ENCODE peak calls at places on chromosomes 4 and X, in nine cellular contexts. One of them, this sample, is unnamed.

GRCh38 chrX:31497086-31497485 is 425.2 kb upstream of the FTHL17 start:
- DNase-seq in activated T-cell treated with anti-CD3 and anti-CD28 coated beads for 1 hour: no peak
- DNase-seq in smooth muscle cell of the brain vasculature: no peak
- DNase-seq in GM10248: no peak
- DNase-seq in GM18507: no peak
- DNase-seq in stimulated activated CD4-positive, alpha-beta T cell treated with anti-CD3 and anti-CD28 coated beads, Interleukin-2, amount 100 ng/mL, for 24 hours: no peak
- DNase-seq in GM12891: no peak
- DNase-seq in NCI-H510A: no peak
- DNase-seq in effector memory CD8-positive, alpha-beta T cell: no peak
- DNase-seq in this sample: no peak

GRCh38 chrX:38516196-38516595 is 45.1 kb upstream of the TSPAN7 start:
- DNase-seq in effector memory CD8-positive, alpha-beta T cell: no peak
- DNase-seq in smooth muscle cell of the brain vasculature: no peak
- DNase-seq in GM10248: no peak
- DNase-seq in GM12891: no peak
- DNase-seq in activated T-cell treated with anti-CD3 and anti-CD28 coated beads for 1 hour: no peak
- DNase-seq in GM18507: no peak
- DNase-seq in stimulated activated CD4-positive, alpha-beta T cell treated with anti-CD3 and anti-CD28 coated beads, Interleukin-2, amount 100 ng/mL, for 24 hours: no peak
- DNase-seq in NCI-H510A: no peak
- DNase-seq in this sample: no peak

GRCh38 chrX:35699642-35700041 is 98.5 kb upstream of the MAGEB16 start:
- DNase-seq in GM10248: no peak
- DNase-seq in GM18507: no peak
- DNase-seq in NCI-H510A: no peak
- DNase-seq in stimulated activated CD4-positive, alpha-beta T cell treated with anti-CD3 and anti-CD28 coated beads, Interleukin-2, amount 100 ng/mL, for 24 hours: no peak
- DNase-seq in activated T-cell treated with anti-CD3 and anti-CD28 coated beads for 1 hour: no peak
- DNase-seq in GM12891: no peak
- DNase-seq in effector memory CD8-positive, alpha-beta T cell: no peak
- DNase-seq in smooth muscle cell of the brain vasculature: no peak
- DNase-seq in this sample: no peak

GRCh38 chrX:77785746-77786548 is at the start of gene ATRX:
- DNase-seq in NCI-H510A: peak; percentile 70
- DNase-seq in GM12891: peak; percentile 48
- DNase-seq in effector memory CD8-positive, alpha-beta T cell: peak; percentile 65
- DNase-seq in GM18507: peak; percentile 65
- DNase-seq in GM10248: peak; percentile 81
- DNase-seq in stimulated activated CD4-positive, alpha-beta T cell treated with anti-CD3 and anti-CD28 coated beads, Interleukin-2, amount 100 ng/mL, for 24 hours: peak; percentile 75
- DNase-seq in smooth muscle cell of the brain vasculature: peak; percentile 43
- DNase-seq in activated T-cell treated with anti-CD3 and anti-CD28 coated beads for 1 hour: peak; percentile 51
- DNase-seq in this sample: peak; percentile 83

GRCh38 chrX:96994088-96994487 is 110.4 kb downstream of the RPA4 start:
- DNase-seq in activated T-cell treated with anti-CD3 and anti-CD28 coated beads for 1 hour: no peak
- DNase-seq in GM18507: no peak
- DNase-seq in NCI-H510A: no peak
- DNase-seq in GM12891: no peak
- DNase-seq in effector memory CD8-positive, alpha-beta T cell: no peak
- DNase-seq in GM10248: no peak
- DNase-seq in smooth muscle cell of the brain vasculature: no peak
- DNase-seq in stimulated activated CD4-positive, alpha-beta T cell treated with anti-CD3 and anti-CD28 coated beads, Interleukin-2, amount 100 ng/mL, for 24 hours: no peak
- DNase-seq in this sample: no peak

GRCh38 chrX:1946974-1947373 is 332.1 kb downstream of the ASMT start:
- DNase-seq in NCI-H510A: no peak
- DNase-seq in activated T-cell treated with anti-CD3 and anti-CD28 coated beads for 1 hour: no peak
- DNase-seq in stimulated activated CD4-positive, alpha-beta T cell treated with anti-CD3 and anti-CD28 coated beads, Interleukin-2, amount 100 ng/mL, for 24 hours: no peak
- DNase-seq in effector memory CD8-positive, alpha-beta T cell: no peak
- DNase-seq in GM10248: no peak
- DNase-seq in GM12891: no peak
- DNase-seq in smooth muscle cell of the brain vasculature: no peak
- DNase-seq in GM18507: no peak
- DNase-seq in this sample: no peak

GRCh38 chrX:48715876-48716502 is 19.5 kb downstream of the SUV39H1 start:
- DNase-seq in GM12891: no peak
- DNase-seq in GM18507: no peak
- DNase-seq in activated T-cell treated with anti-CD3 and anti-CD28 coated beads for 1 hour: no peak
- DNase-seq in stimulated activated CD4-positive, alpha-beta T cell treated with anti-CD3 and anti-CD28 coated beads, Interleukin-2, amount 100 ng/mL, for 24 hours: no peak
- DNase-seq in effector memory CD8-positive, alpha-beta T cell: no peak
- DNase-seq in GM10248: no peak
- DNase-seq in smooth muscle cell of the brain vasculature: no peak
- DNase-seq in NCI-H510A: no peak
- DNase-seq in this sample: no peak

GRCh38 chrX:107483976-107484726 is 34.7 kb downstream of the FRMPD3 start:
- DNase-seq in stimulated activated CD4-positive, alpha-beta T cell treated with anti-CD3 and anti-CD28 coated beads, Interleukin-2, amount 100 ng/mL, for 24 hours: no peak
- DNase-seq in effector memory CD8-positive, alpha-beta T cell: no peak
- DNase-seq in activated T-cell treated with anti-CD3 and anti-CD28 coated beads for 1 hour: no peak
- DNase-seq in GM12891: no peak
- DNase-seq in GM10248: no peak
- DNase-seq in GM18507: no peak
- DNase-seq in NCI-H510A: peak; percentile 10
- DNase-seq in smooth muscle cell of the brain vasculature: no peak
- DNase-seq in this sample: no peak

GRCh38 chrX:29659911-29660310 is 555.5 kb upstream of the MAGEB2 start:
- DNase-seq in NCI-H510A: no peak
- DNase-seq in stimulated activated CD4-positive, alpha-beta T cell treated with anti-CD3 and anti-CD28 coated beads, Interleukin-2, amount 100 ng/mL, for 24 hours: no peak
- DNase-seq in smooth muscle cell of the brain vasculature: no peak
- DNase-seq in GM12891: no peak
- DNase-seq in GM10248: no peak
- DNase-seq in activated T-cell treated with anti-CD3 and anti-CD28 coated beads for 1 hour: no peak
- DNase-seq in effector memory CD8-positive, alpha-beta T cell: no peak
- DNase-seq in GM18507: no peak
- DNase-seq in this sample: no peak

GRCh38 chrX:84168574-84168973 is 19.4 kb downstream of the RPS6KA6 start:
- DNase-seq in NCI-H510A: no peak
- DNase-seq in GM18507: no peak
- DNase-seq in effector memory CD8-positive, alpha-beta T cell: no peak
- DNase-seq in smooth muscle cell of the brain vasculature: no peak
- DNase-seq in GM10248: no peak
- DNase-seq in GM12891: no peak
- DNase-seq in activated T-cell treated with anti-CD3 and anti-CD28 coated beads for 1 hour: no peak
- DNase-seq in stimulated activated CD4-positive, alpha-beta T cell treated with anti-CD3 and anti-CD28 coated beads, Interleukin-2, amount 100 ng/mL, for 24 hours: no peak
- DNase-seq in this sample: no peak

GRCh38 chr4:140260227-140260626 is 106.2 kb upstream of the MAML3 start:
- DNase-seq in GM12891: no peak
- DNase-seq in smooth muscle cell of the brain vasculature: no peak
- DNase-seq in GM10248: no peak
- DNase-seq in GM18507: no peak
- DNase-seq in activated T-cell treated with anti-CD3 and anti-CD28 coated beads for 1 hour: no peak
- DNase-seq in stimulated activated CD4-positive, alpha-beta T cell treated with anti-CD3 and anti-CD28 coated beads, Interleukin-2, amount 100 ng/mL, for 24 hours: no peak
- DNase-seq in NCI-H510A: no peak
- DNase-seq in effector memory CD8-positive, alpha-beta T cell: no peak
- DNase-seq in this sample: no peak

GRCh38 chr4:18844726-18845125 is 823.2 kb upstream of the LCORL start:
- DNase-seq in GM18507: no peak
- DNase-seq in smooth muscle cell of the brain vasculature: no peak
- DNase-seq in GM10248: no peak
- DNase-seq in activated T-cell treated with anti-CD3 and anti-CD28 coated beads for 1 hour: no peak
- DNase-seq in stimulated activated CD4-positive, alpha-beta T cell treated with anti-CD3 and anti-CD28 coated beads, Interleukin-2, amount 100 ng/mL, for 24 hours: no peak
- DNase-seq in GM12891: no peak
- DNase-seq in effector memory CD8-positive, alpha-beta T cell: no peak
- DNase-seq in NCI-H510A: no peak
- DNase-seq in this sample: no peak

GRCh38 chr4:13483142-13484044 is 747 bp downstream of the RAB28 start:
- DNase-seq in activated T-cell treated with anti-CD3 and anti-CD28 coated beads for 1 hour: peak; percentile 3
- DNase-seq in effector memory CD8-positive, alpha-beta T cell: no peak
- DNase-seq in stimulated activated CD4-positive, alpha-beta T cell treated with anti-CD3 and anti-CD28 coated beads, Interleukin-2, amount 100 ng/mL, for 24 hours: peak; percentile 41
- DNase-seq in GM12891: peak; percentile 9
- DNase-seq in GM18507: no peak
- DNase-seq in smooth muscle cell of the brain vasculature: peak; percentile 35
- DNase-seq in GM10248: peak; percentile 18
- DNase-seq in NCI-H510A: peak; percentile 4
- DNase-seq in this sample: no peak

GRCh38 chrX:48711929-48712505 is 15.5 kb downstream of the SUV39H1 start:
- DNase-seq in stimulated activated CD4-positive, alpha-beta T cell treated with anti-CD3 and anti-CD28 coated beads, Interleukin-2, amount 100 ng/mL, for 24 hours: no peak
- DNase-seq in effector memory CD8-positive, alpha-beta T cell: no peak
- DNase-seq in GM12891: no peak
- DNase-seq in NCI-H510A: no peak
- DNase-seq in GM18507: no peak
- DNase-seq in smooth muscle cell of the brain vasculature: no peak
- DNase-seq in GM10248: no peak
- DNase-seq in activated T-cell treated with anti-CD3 and anti-CD28 coated beads for 1 hour: no peak
- DNase-seq in this sample: no peak

GRCh38 chr4:56723201-56723605 is 42.1 kb upstream of the HOPX start:
- DNase-seq in smooth muscle cell of the brain vasculature: no peak
- DNase-seq in GM18507: no peak
- DNase-seq in stimulated activated CD4-positive, alpha-beta T cell treated with anti-CD3 and anti-CD28 coated beads, Interleukin-2, amount 100 ng/mL, for 24 hours: peak; percentile 37
- DNase-seq in GM10248: no peak
- DNase-seq in activated T-cell treated with anti-CD3 and anti-CD28 coated beads for 1 hour: no peak
- DNase-seq in effector memory CD8-positive, alpha-beta T cell: no peak
- DNase-seq in GM12891: no peak
- DNase-seq in NCI-H510A: no peak
- DNase-seq in this sample: no peak

GRCh38 chr4:189787216-189788031 is 153.2 kb upstream of the FRG1 start:
- DNase-seq in smooth muscle cell of the brain vasculature: no peak
- DNase-seq in GM18507: no peak
- DNase-seq in GM10248: no peak
- DNase-seq in activated T-cell treated with anti-CD3 and anti-CD28 coated beads for 1 hour: no peak
- DNase-seq in GM12891: no peak
- DNase-seq in NCI-H510A: no peak
- DNase-seq in effector memory CD8-positive, alpha-beta T cell: no peak
- DNase-seq in stimulated activated CD4-positive, alpha-beta T cell treated with anti-CD3 and anti-CD28 coated beads, Interleukin-2, amount 100 ng/mL, for 24 hours: no peak
- DNase-seq in this sample: no peak

GRCh38 chr4:38160487-38161207 is 200.4 kb downstream of the PTTG2 start:
- DNase-seq in GM18507: peak; percentile 58
- DNase-seq in GM10248: peak; percentile 81
- DNase-seq in NCI-H510A: peak; percentile 72
- DNase-seq in stimulated activated CD4-positive, alpha-beta T cell treated with anti-CD3 and anti-CD28 coated beads, Interleukin-2, amount 100 ng/mL, for 24 hours: peak; percentile 61
- DNase-seq in GM12891: peak; percentile 37
- DNase-seq in effector memory CD8-positive, alpha-beta T cell: peak; percentile 16
- DNase-seq in smooth muscle cell of the brain vasculature: no peak
- DNase-seq in activated T-cell treated with anti-CD3 and anti-CD28 coated beads for 1 hour: no peak
- DNase-seq in this sample: peak; percentile 82

GRCh38 chr4:73434311-73434710 is 1.7 kb upstream of the AFP start:
- DNase-seq in stimulated activated CD4-positive, alpha-beta T cell treated with anti-CD3 and anti-CD28 coated beads, Interleukin-2, amount 100 ng/mL, for 24 hours: no peak
- DNase-seq in NCI-H510A: no peak
- DNase-seq in GM18507: no peak
- DNase-seq in effector memory CD8-positive, alpha-beta T cell: no peak
- DNase-seq in GM10248: peak; percentile 8
- DNase-seq in GM12891: no peak
- DNase-seq in activated T-cell treated with anti-CD3 and anti-CD28 coated beads for 1 hour: no peak
- DNase-seq in smooth muscle cell of the brain vasculature: no peak
- DNase-seq in this sample: peak; percentile 16

GRCh38 chr4:107792691-107793090 is 32.0 kb upstream of the SGMS2 start:
- DNase-seq in stimulated activated CD4-positive, alpha-beta T cell treated with anti-CD3 and anti-CD28 coated beads, Interleukin-2, amount 100 ng/mL, for 24 hours: no peak
- DNase-seq in activated T-cell treated with anti-CD3 and anti-CD28 coated beads for 1 hour: no peak
- DNase-seq in GM10248: no peak
- DNase-seq in smooth muscle cell of the brain vasculature: no peak
- DNase-seq in NCI-H510A: no peak
- DNase-seq in GM18507: no peak
- DNase-seq in effector memory CD8-positive, alpha-beta T cell: no peak
- DNase-seq in GM12891: no peak
- DNase-seq in this sample: no peak

GRCh38 chrX:47513697-47514085 is 30.7 kb upstream of the ZNF41 start:
- DNase-seq in GM18507: no peak
- DNase-seq in NCI-H510A: no peak
- DNase-seq in GM10248: no peak
- DNase-seq in smooth muscle cell of the brain vasculature: no peak
- DNase-seq in effector memory CD8-positive, alpha-beta T cell: no peak
- DNase-seq in activated T-cell treated with anti-CD3 and anti-CD28 coated beads for 1 hour: no peak
- DNase-seq in stimulated activated CD4-positive, alpha-beta T cell treated with anti-CD3 and anti-CD28 coated beads, Interleukin-2, amount 100 ng/mL, for 24 hours: no peak
- DNase-seq in GM12891: no peak
- DNase-seq in this sample: no peak

GRCh38 chrX:57918750-57919436 is 8.6 kb upstream of the ZXDA start:
- DNase-seq in GM18507: no peak
- DNase-seq in GM10248: no peak
- DNase-seq in stimulated activated CD4-positive, alpha-beta T cell treated with anti-CD3 and anti-CD28 coated beads, Interleukin-2, amount 100 ng/mL, for 24 hours: peak; percentile 23
- DNase-seq in smooth muscle cell of the brain vasculature: no peak
- DNase-seq in NCI-H510A: no peak
- DNase-seq in GM12891: no peak
- DNase-seq in activated T-cell treated with anti-CD3 and anti-CD28 coated beads for 1 hour: no peak
- DNase-seq in effector memory CD8-positive, alpha-beta T cell: peak; percentile 29
- DNase-seq in this sample: no peak

GRCh38 chr4:180041576-180041975 is 2201.6 kb upstream of the TENM3 start:
- DNase-seq in GM10248: no peak
- DNase-seq in smooth muscle cell of the brain vasculature: no peak
- DNase-seq in GM12891: no peak
- DNase-seq in effector memory CD8-positive, alpha-beta T cell: no peak
- DNase-seq in NCI-H510A: no peak
- DNase-seq in GM18507: no peak
- DNase-seq in stimulated activated CD4-positive, alpha-beta T cell treated with anti-CD3 and anti-CD28 coated beads, Interleukin-2, amount 100 ng/mL, for 24 hours: no peak
- DNase-seq in activated T-cell treated with anti-CD3 and anti-CD28 coated beads for 1 hour: no peak
- DNase-seq in this sample: no peak

GRCh38 chrX:115588180-115588579 is 27.2 kb downstream of the PLS3 start:
- DNase-seq in NCI-H510A: no peak
- DNase-seq in GM10248: no peak
- DNase-seq in effector memory CD8-positive, alpha-beta T cell: no peak
- DNase-seq in smooth muscle cell of the brain vasculature: no peak
- DNase-seq in activated T-cell treated with anti-CD3 and anti-CD28 coated beads for 1 hour: no peak
- DNase-seq in stimulated activated CD4-positive, alpha-beta T cell treated with anti-CD3 and anti-CD28 coated beads, Interleukin-2, amount 100 ng/mL, for 24 hours: no peak
- DNase-seq in GM18507: no peak
- DNase-seq in GM12891: no peak
- DNase-seq in this sample: no peak

GRCh38 chrX:71885099-71885498 is 25.5 kb upstream of the NHSL2 start:
- DNase-seq in activated T-cell treated with anti-CD3 and anti-CD28 coated beads for 1 hour: no peak
- DNase-seq in GM12891: no peak
- DNase-seq in NCI-H510A: no peak
- DNase-seq in stimulated activated CD4-positive, alpha-beta T cell treated with anti-CD3 and anti-CD28 coated beads, Interleukin-2, amount 100 ng/mL, for 24 hours: no peak
- DNase-seq in smooth muscle cell of the brain vasculature: no peak
- DNase-seq in effector memory CD8-positive, alpha-beta T cell: no peak
- DNase-seq in GM18507: no peak
- DNase-seq in GM10248: no peak
- DNase-seq in this sample: no peak

GRCh38 chr4:139764192-139764591 is 98.6 kb downstream of the MGST2 start:
- DNase-seq in effector memory CD8-positive, alpha-beta T cell: no peak
- DNase-seq in smooth muscle cell of the brain vasculature: no peak
- DNase-seq in GM18507: no peak
- DNase-seq in GM12891: no peak
- DNase-seq in activated T-cell treated with anti-CD3 and anti-CD28 coated beads for 1 hour: no peak
- DNase-seq in stimulated activated CD4-positive, alpha-beta T cell treated with anti-CD3 and anti-CD28 coated beads, Interleukin-2, amount 100 ng/mL, for 24 hours: no peak
- DNase-seq in NCI-H510A: no peak
- DNase-seq in GM10248: no peak
- DNase-seq in this sample: no peak

GRCh38 chr4:5708829-5709680 is 696 bp upstream of the EVC2 start:
- DNase-seq in GM10248: no peak
- DNase-seq in effector memory CD8-positive, alpha-beta T cell: no peak
- DNase-seq in smooth muscle cell of the brain vasculature: no peak
- DNase-seq in stimulated activated CD4-positive, alpha-beta T cell treated with anti-CD3 and anti-CD28 coated beads, Interleukin-2, amount 100 ng/mL, for 24 hours: no peak
- DNase-seq in GM18507: no peak
- DNase-seq in GM12891: no peak
- DNase-seq in activated T-cell treated with anti-CD3 and anti-CD28 coated beads for 1 hour: no peak
- DNase-seq in NCI-H510A: no peak
- DNase-seq in this sample: no peak

GRCh38 chr4:150164055-150164454 is 85.8 kb downstream of the DCLK2 start:
- DNase-seq in stimulated activated CD4-positive, alpha-beta T cell treated with anti-CD3 and anti-CD28 coated beads, Interleukin-2, amount 100 ng/mL, for 24 hours: no peak
- DNase-seq in NCI-H510A: no peak
- DNase-seq in GM12891: no peak
- DNase-seq in GM18507: no peak
- DNase-seq in smooth muscle cell of the brain vasculature: no peak
- DNase-seq in GM10248: no peak
- DNase-seq in effector memory CD8-positive, alpha-beta T cell: no peak
- DNase-seq in activated T-cell treated with anti-CD3 and anti-CD28 coated beads for 1 hour: no peak
- DNase-seq in this sample: no peak

GRCh38 chrX:18883234-18883960 is 100.5 kb downstream of the PHKA2 start:
- DNase-seq in NCI-H510A: no peak
- DNase-seq in GM18507: no peak
- DNase-seq in GM12891: no peak
- DNase-seq in activated T-cell treated with anti-CD3 and anti-CD28 coated beads for 1 hour: no peak
- DNase-seq in effector memory CD8-positive, alpha-beta T cell: no peak
- DNase-seq in stimulated activated CD4-positive, alpha-beta T cell treated with anti-CD3 and anti-CD28 coated beads, Interleukin-2, amount 100 ng/mL, for 24 hours: no peak
- DNase-seq in GM10248: no peak
- DNase-seq in smooth muscle cell of the brain vasculature: no peak
- DNase-seq in this sample: no peak

GRCh38 chr4:71009796-71010588 is 16.5 kb downstream of the DCK start:
- DNase-seq in GM18507: no peak
- DNase-seq in activated T-cell treated with anti-CD3 and anti-CD28 coated beads for 1 hour: no peak
- DNase-seq in GM10248: peak; percentile 50
- DNase-seq in effector memory CD8-positive, alpha-beta T cell: peak; percentile 32
- DNase-seq in NCI-H510A: no peak
- DNase-seq in smooth muscle cell of the brain vasculature: no peak
- DNase-seq in stimulated activated CD4-positive, alpha-beta T cell treated with anti-CD3 and anti-CD28 coated beads, Interleukin-2, amount 100 ng/mL, for 24 hours: no peak
- DNase-seq in GM12891: no peak
- DNase-seq in this sample: peak; percentile 57

GRCh38 chr4:53192496-53192895 is 173.4 kb downstream of the SCFD2 start:
- DNase-seq in GM18507: no peak
- DNase-seq in smooth muscle cell of the brain vasculature: no peak
- DNase-seq in NCI-H510A: no peak
- DNase-seq in activated T-cell treated with anti-CD3 and anti-CD28 coated beads for 1 hour: no peak
- DNase-seq in stimulated activated CD4-positive, alpha-beta T cell treated with anti-CD3 and anti-CD28 coated beads, Interleukin-2, amount 100 ng/mL, for 24 hours: no peak
- DNase-seq in GM12891: no peak
- DNase-seq in GM10248: no peak
- DNase-seq in effector memory CD8-positive, alpha-beta T cell: no peak
- DNase-seq in this sample: no peak

GRCh38 chr4:118865091-118865708 is 23.5 kb upstream of the SYNPO2 start:
- DNase-seq in smooth muscle cell of the brain vasculature: no peak
- DNase-seq in GM18507: no peak
- DNase-seq in GM12891: no peak
- DNase-seq in NCI-H510A: peak; percentile 24
- DNase-seq in stimulated activated CD4-positive, alpha-beta T cell treated with anti-CD3 and anti-CD28 coated beads, Interleukin-2, amount 100 ng/mL, for 24 hours: no peak
- DNase-seq in activated T-cell treated with anti-CD3 and anti-CD28 coated beads for 1 hour: no peak
- DNase-seq in GM10248: peak; percentile 50
- DNase-seq in effector memory CD8-positive, alpha-beta T cell: no peak
- DNase-seq in this sample: peak; percentile 47

This sample was measured in GM13976.